ENCODE peak calls at places on chromosomes 3 and 15, in six cellular contexts. One of them, this sample, is unnamed.

GRCh38 chr15:81547517-81548132 is 173.6 kb upstream of the TMC3 start:
- DNase-seq in colonic mucosa: no peak
- DNase-seq in GM13977: no peak
- DNase-seq in NCI-H748 treated with DMSO at 0.1 percent for 48 hours: no peak
- DNase-seq in GM12892: no peak
- DNase-seq in stimulated activated CD8-positive, alpha-beta memory T cell treated with anti-CD3 and anti-CD28 coated beads, Interleukin-4, amount 100 ng/mL, for 24 hours: no peak
- DNase-seq in this sample: no peak

GRCh38 chr3:177055557-177056290 is 141.6 kb downstream of the TBL1XR1 start:
- DNase-seq in colonic mucosa: no peak
- DNase-seq in GM13977: no peak
- DNase-seq in NCI-H748 treated with DMSO at 0.1 percent for 48 hours: no peak
- DNase-seq in GM12892: no peak
- DNase-seq in stimulated activated CD8-positive, alpha-beta memory T cell treated with anti-CD3 and anti-CD28 coated beads, Interleukin-4, amount 100 ng/mL, for 24 hours: no peak
- DNase-seq in this sample: no peak

GRCh38 chr3:100993309-100993708 is at the start of gene ABI3BP:
- DNase-seq in colonic mucosa: peak; percentile 67
- DNase-seq in GM13977: no peak
- DNase-seq in NCI-H748 treated with DMSO at 0.1 percent for 48 hours: no peak
- DNase-seq in GM12892: no peak
- DNase-seq in stimulated activated CD8-positive, alpha-beta memory T cell treated with anti-CD3 and anti-CD28 coated beads, Interleukin-4, amount 100 ng/mL, for 24 hours: no peak
- DNase-seq in this sample: peak; percentile 58

GRCh38 chr3:34072297-34072696 is 273.9 kb downstream of the PDCD6IP start:
- DNase-seq in colonic mucosa: no peak
- DNase-seq in GM13977: no peak
- DNase-seq in NCI-H748 treated with DMSO at 0.1 percent for 48 hours: no peak
- DNase-seq in GM12892: no peak
- DNase-seq in stimulated activated CD8-positive, alpha-beta memory T cell treated with anti-CD3 and anti-CD28 coated beads, Interleukin-4, amount 100 ng/mL, for 24 hours: no peak
- DNase-seq in this sample: no peak

GRCh38 chr3:108882762-108883161 is 60.2 kb downstream of the TRAT1 start:
- DNase-seq in colonic mucosa: no peak
- DNase-seq in GM13977: no peak
- DNase-seq in NCI-H748 treated with DMSO at 0.1 percent for 48 hours: no peak
- DNase-seq in GM12892: no peak
- DNase-seq in stimulated activated CD8-positive, alpha-beta memory T cell treated with anti-CD3 and anti-CD28 coated beads, Interleukin-4, amount 100 ng/mL, for 24 hours: no peak
- DNase-seq in this sample: no peak

GRCh38 chr3:71260782-71261181 is 322.7 kb downstream of the FOXP1 start:
- DNase-seq in colonic mucosa: no peak
- DNase-seq in GM13977: no peak
- DNase-seq in NCI-H748 treated with DMSO at 0.1 percent for 48 hours: no peak
- DNase-seq in GM12892: no peak
- DNase-seq in stimulated activated CD8-positive, alpha-beta memory T cell treated with anti-CD3 and anti-CD28 coated beads, Interleukin-4, amount 100 ng/mL, for 24 hours: no peak
- DNase-seq in this sample: no peak

GRCh38 chr3:143099690-143100089 is 19.9 kb upstream of the CHST2 start:
- DNase-seq in colonic mucosa: no peak
- DNase-seq in GM13977: no peak
- DNase-seq in NCI-H748 treated with DMSO at 0.1 percent for 48 hours: no peak
- DNase-seq in GM12892: no peak
- DNase-seq in stimulated activated CD8-positive, alpha-beta memory T cell treated with anti-CD3 and anti-CD28 coated beads, Interleukin-4, amount 100 ng/mL, for 24 hours: no peak
- DNase-seq in this sample: no peak

GRCh38 chr3:155596614-155597013 is 148.3 kb downstream of the PLCH1 start:
- DNase-seq in colonic mucosa: no peak
- DNase-seq in GM13977: no peak
- DNase-seq in NCI-H748 treated with DMSO at 0.1 percent for 48 hours: no peak
- DNase-seq in GM12892: no peak
- DNase-seq in stimulated activated CD8-positive, alpha-beta memory T cell treated with anti-CD3 and anti-CD28 coated beads, Interleukin-4, amount 100 ng/mL, for 24 hours: no peak
- DNase-seq in this sample: no peak

GRCh38 chr15:83207622-83208356 is at the start of gene HDGFL3:
- DNase-seq in colonic mucosa: peak; percentile 37
- DNase-seq in GM13977: peak; percentile 71
- DNase-seq in NCI-H748 treated with DMSO at 0.1 percent for 48 hours: no peak
- DNase-seq in GM12892: peak; percentile 42
- DNase-seq in stimulated activated CD8-positive, alpha-beta memory T cell treated with anti-CD3 and anti-CD28 coated beads, Interleukin-4, amount 100 ng/mL, for 24 hours: peak; percentile 10
- DNase-seq in this sample: peak; percentile 68

GRCh38 chr3:105542604-105543003 is 175.9 kb downstream of the ALCAM start:
- DNase-seq in colonic mucosa: no peak
- DNase-seq in GM13977: no peak
- DNase-seq in NCI-H748 treated with DMSO at 0.1 percent for 48 hours: no peak
- DNase-seq in GM12892: no peak
- DNase-seq in stimulated activated CD8-positive, alpha-beta memory T cell treated with anti-CD3 and anti-CD28 coated beads, Interleukin-4, amount 100 ng/mL, for 24 hours: no peak
- DNase-seq in this sample: no peak

GRCh38 chr3:169886671-169887070 is 16.9 kb upstream of the LRRC31 start:
- DNase-seq in colonic mucosa: peak; percentile 31
- DNase-seq in GM13977: no peak
- DNase-seq in NCI-H748 treated with DMSO at 0.1 percent for 48 hours: no peak
- DNase-seq in GM12892: no peak
- DNase-seq in stimulated activated CD8-positive, alpha-beta memory T cell treated with anti-CD3 and anti-CD28 coated beads, Interleukin-4, amount 100 ng/mL, for 24 hours: no peak
- DNase-seq in this sample: peak; percentile 80